ENCODE peak calls at places on chromosomes 6 and 20, in ten cellular contexts. One of them, this sample, is unnamed. For H3K36me3 and H3K4me1, the result is how much of the 10 kb centered on the place peaks cover.

GRCh38 chr6:168017629-168018028 is 20.2 kb downstream of the KIF25 start:
- DNase-seq in lower lobe of right lung: no peak
- DNase-seq in SK-N-SH: no peak
- DNase-seq in heart right ventricle: no peak
- DNase-seq in K562: no peak
- DNase-seq in thoracic aorta: no peak
- DNase-seq in endothelial cell of umbilical vein: no peak
- DNase-seq in left ventricle myocardium inferior: no peak
- DNase-seq in sigmoid colon: no peak
- DNase-seq in endodermal cell: no peak
- DNase-seq in this sample: no peak

GRCh38 chr6:137845460-137845859 is 21.6 kb upstream of the TNFAIP3 start:
- DNase-seq in lower lobe of right lung: no peak
- DNase-seq in SK-N-SH: no peak
- DNase-seq in heart right ventricle: no peak
- DNase-seq in K562: peak
- DNase-seq in thoracic aorta: no peak
- DNase-seq in endothelial cell of umbilical vein: no peak
- DNase-seq in left ventricle myocardium inferior: no peak
- DNase-seq in sigmoid colon: no peak
- DNase-seq in endodermal cell: no peak
- DNase-seq in this sample: no peak

GRCh38 chr20:18137412-18138265 is at the start of the genes KAT14 and PET117:
- DNase-seq in lower lobe of right lung: peak
- DNase-seq in SK-N-SH: peak
- DNase-seq in heart right ventricle: peak
- DNase-seq in K562: peak
- DNase-seq in thoracic aorta: peak
- DNase-seq in endothelial cell of umbilical vein: peak
- DNase-seq in left ventricle myocardium inferior: peak
- DNase-seq in sigmoid colon: peak
- DNase-seq in endodermal cell: peak
- DNase-seq in this sample: peak

GRCh38 chr20:1373614-1374013 is 19.2 kb downstream of the FKBP1A start:
- DNase-seq in lower lobe of right lung: no peak
- DNase-seq in SK-N-SH: no peak
- DNase-seq in heart right ventricle: peak
- DNase-seq in K562: no peak
- DNase-seq in thoracic aorta: no peak
- DNase-seq in endothelial cell of umbilical vein: peak
- DNase-seq in left ventricle myocardium inferior: no peak
- DNase-seq in sigmoid colon: no peak
- DNase-seq in endodermal cell: no peak
- DNase-seq in this sample: no peak

GRCh38 chr6:166771701-166772100 is 144.7 kb upstream of the RPS6KA2 start:
- DNase-seq in lower lobe of right lung: no peak
- DNase-seq in SK-N-SH: no peak
- DNase-seq in heart right ventricle: no peak
- DNase-seq in K562: no peak
- DNase-seq in thoracic aorta: no peak
- DNase-seq in endothelial cell of umbilical vein: no peak
- DNase-seq in left ventricle myocardium inferior: no peak
- DNase-seq in sigmoid colon: no peak
- DNase-seq in endodermal cell: peak
- DNase-seq in this sample: no peak

GRCh38 chr6:92577077-92577719 is 842.2 kb downstream of the EPHA7 start:
- DNase-seq in lower lobe of right lung: no peak
- DNase-seq in SK-N-SH: no peak
- DNase-seq in heart right ventricle: no peak
- DNase-seq in K562: no peak
- DNase-seq in thoracic aorta: no peak
- DNase-seq in endothelial cell of umbilical vein: peak
- DNase-seq in left ventricle myocardium inferior: no peak
- DNase-seq in sigmoid colon: no peak
- DNase-seq in endodermal cell: peak
- DNase-seq in this sample: no peak

GRCh38 chr6:70846207-70846835 is 110.5 kb downstream of the B3GAT2 start:
- DNase-seq in lower lobe of right lung: no peak
- DNase-seq in SK-N-SH: no peak
- DNase-seq in heart right ventricle: no peak
- DNase-seq in K562: no peak
- DNase-seq in thoracic aorta: no peak
- DNase-seq in endothelial cell of umbilical vein: no peak
- DNase-seq in left ventricle myocardium inferior: no peak
- DNase-seq in sigmoid colon: no peak
- DNase-seq in endodermal cell: no peak
- DNase-seq in this sample: no peak

GRCh38 chr6:7237653-7238190 is 75.3 kb downstream of the SSR1 start:
- DNase-seq in lower lobe of right lung: no peak
- DNase-seq in SK-N-SH: no peak
- DNase-seq in heart right ventricle: no peak
- DNase-seq in K562: no peak
- DNase-seq in thoracic aorta: no peak
- DNase-seq in endothelial cell of umbilical vein: no peak
- DNase-seq in left ventricle myocardium inferior: no peak
- DNase-seq in sigmoid colon: no peak
- DNase-seq in endodermal cell: peak
- DNase-seq in this sample: no peak

GRCh38 chr6:32195652-32195901 is 3.1 kb upstream of the GPSM3 start:
- DNase-seq in lower lobe of right lung: peak
- DNase-seq in SK-N-SH: peak
- DNase-seq in heart right ventricle: peak
- DNase-seq in K562: peak
- DNase-seq in thoracic aorta: peak
- DNase-seq in endothelial cell of umbilical vein: peak
- DNase-seq in left ventricle myocardium inferior: peak
- DNase-seq in sigmoid colon: peak
- DNase-seq in endodermal cell: peak
- DNase-seq in this sample: peak

GRCh38 chr6:32196682-32197616 is 4.5 kb upstream of the GPSM3 start:
- DNase-seq in lower lobe of right lung: no peak
- DNase-seq in SK-N-SH: peak
- DNase-seq in heart right ventricle: peak
- DNase-seq in K562: peak
- DNase-seq in thoracic aorta: no peak
- DNase-seq in endothelial cell of umbilical vein: peak
- DNase-seq in left ventricle myocardium inferior: peak
- DNase-seq in sigmoid colon: peak
- DNase-seq in endodermal cell: no peak
- DNase-seq in this sample: no peak

GRCh38 chr6:32194388-32194787 is 1.9 kb upstream of the GPSM3 start:
- DNase-seq in lower lobe of right lung: no peak
- DNase-seq in SK-N-SH: no peak
- DNase-seq in heart right ventricle: no peak
- DNase-seq in K562: no peak
- DNase-seq in thoracic aorta: no peak
- DNase-seq in endothelial cell of umbilical vein: no peak
- DNase-seq in left ventricle myocardium inferior: no peak
- DNase-seq in sigmoid colon: no peak
- DNase-seq in endodermal cell: no peak
- DNase-seq in this sample: no peak

GRCh38 chr6:32194825-32195651 is 2.6 kb upstream of the GPSM3 start:
- DNase-seq in lower lobe of right lung: no peak
- DNase-seq in SK-N-SH: peak
- DNase-seq in heart right ventricle: peak
- DNase-seq in K562: no peak
- DNase-seq in thoracic aorta: no peak
- DNase-seq in endothelial cell of umbilical vein: peak
- DNase-seq in left ventricle myocardium inferior: no peak
- DNase-seq in sigmoid colon: no peak
- DNase-seq in endodermal cell: peak
- DNase-seq in this sample: no peak

DNA sequence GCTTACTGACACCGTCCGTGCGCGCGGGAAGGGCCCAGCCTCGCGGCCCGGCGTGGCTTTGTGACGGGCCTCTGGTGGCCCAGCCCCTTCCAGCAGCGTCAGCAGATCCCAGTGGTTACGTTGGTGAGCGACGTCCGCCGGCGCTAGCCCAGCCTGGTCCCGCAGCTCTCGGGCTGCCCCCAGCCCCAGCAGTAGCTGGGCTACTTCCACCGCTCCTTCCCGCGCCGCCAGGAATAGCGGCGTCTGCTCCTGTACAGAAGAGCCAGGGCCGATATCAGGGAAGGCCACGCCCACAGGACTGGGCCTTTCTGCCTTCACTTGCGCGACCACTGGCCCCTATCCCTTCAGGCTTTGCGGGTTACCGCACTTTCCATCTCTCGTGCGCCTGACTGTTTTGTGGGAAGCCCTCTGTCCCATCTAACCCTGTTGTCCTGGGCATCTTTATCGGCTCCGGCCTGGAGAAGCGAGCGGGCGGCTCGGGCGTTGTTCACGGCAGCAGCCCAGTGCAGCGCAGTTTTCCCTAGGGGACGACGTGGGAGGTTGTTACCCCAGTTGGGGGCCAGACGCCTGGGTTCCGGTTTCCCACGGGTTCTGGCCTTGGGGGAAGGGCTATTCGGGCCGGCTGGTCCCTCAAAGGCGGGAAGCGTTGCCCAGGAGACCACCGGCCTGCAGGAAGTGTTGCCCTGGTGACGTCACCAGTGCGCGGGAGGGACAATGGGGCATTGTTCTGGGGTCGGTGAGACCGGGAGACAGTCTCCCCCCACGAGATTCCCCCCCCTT is 3.6 kb upstream of the GPSM3 start:
- DNase-seq in lower lobe of right lung: peak
- DNase-seq in SK-N-SH: peak
- DNase-seq in heart right ventricle: peak
- DNase-seq in K562: peak
- DNase-seq in thoracic aorta: peak
- DNase-seq in endothelial cell of umbilical vein: peak
- DNase-seq in left ventricle myocardium inferior: peak
- DNase-seq in sigmoid colon: peak
- DNase-seq in endodermal cell: peak
- DNase-seq in this sample: peak
- H3K4me3 ChIP-seq in lower lobe of right lung: peak
- H3K4me3 ChIP-seq in SK-N-SH: peak
- H3K4me3 ChIP-seq in heart right ventricle: peak
- H3K4me3 ChIP-seq in K562: peak
- H3K4me3 ChIP-seq in thoracic aorta: peak
- H3K4me3 ChIP-seq in endothelial cell of umbilical vein: peak
- H3K4me3 ChIP-seq in left ventricle myocardium inferior: peak
- H3K4me3 ChIP-seq in sigmoid colon: peak
- H3K4me3 ChIP-seq in endodermal cell: peak
- H3K4me3 ChIP-seq in this sample: peak

GRCh38 chr6:31884528-31885035 is 5.8 kb upstream of the SLC44A4 start:
- DNase-seq in lower lobe of right lung: no peak
- DNase-seq in SK-N-SH: peak
- DNase-seq in heart right ventricle: no peak
- DNase-seq in K562: no peak
- DNase-seq in thoracic aorta: no peak
- DNase-seq in endothelial cell of umbilical vein: no peak
- DNase-seq in left ventricle myocardium inferior: no peak
- DNase-seq in sigmoid colon: no peak
- DNase-seq in endodermal cell: no peak
- DNase-seq in this sample: no peak
- H3K36me3 ChIP-seq in lower lobe of right lung: half or more
- H3K36me3 ChIP-seq in SK-N-SH: under half
- H3K36me3 ChIP-seq in heart right ventricle: under half
- H3K36me3 ChIP-seq in K562: half or more
- H3K36me3 ChIP-seq in thoracic aorta: half or more
- H3K36me3 ChIP-seq in endothelial cell of umbilical vein: half or more
- H3K36me3 ChIP-seq in left ventricle myocardium inferior: half or more
- H3K36me3 ChIP-seq in sigmoid colon: half or more
- H3K36me3 ChIP-seq in endodermal cell: half or more
- H3K36me3 ChIP-seq in this sample: half or more

GRCh38 chr6:41575598-41575997 is 29.4 kb downstream of the FOXP4 start:
- DNase-seq in lower lobe of right lung: no peak
- DNase-seq in SK-N-SH: no peak
- DNase-seq in heart right ventricle: no peak
- DNase-seq in K562: no peak
- DNase-seq in thoracic aorta: no peak
- DNase-seq in endothelial cell of umbilical vein: no peak
- DNase-seq in left ventricle myocardium inferior: no peak
- DNase-seq in sigmoid colon: no peak
- DNase-seq in endodermal cell: no peak
- DNase-seq in this sample: no peak

GRCh38 chr6:41577865-41578713 is 31.9 kb downstream of the FOXP4 start:
- DNase-seq in lower lobe of right lung: no peak
- DNase-seq in SK-N-SH: peak
- DNase-seq in heart right ventricle: no peak
- DNase-seq in K562: peak
- DNase-seq in thoracic aorta: no peak
- DNase-seq in endothelial cell of umbilical vein: peak
- DNase-seq in left ventricle myocardium inferior: no peak
- DNase-seq in sigmoid colon: no peak
- DNase-seq in endodermal cell: peak
- DNase-seq in this sample: peak

GRCh38 chr6:41576667-41577066 is 30.5 kb downstream of the FOXP4 start:
- DNase-seq in lower lobe of right lung: no peak
- DNase-seq in SK-N-SH: no peak
- DNase-seq in heart right ventricle: no peak
- DNase-seq in K562: no peak
- DNase-seq in thoracic aorta: no peak
- DNase-seq in endothelial cell of umbilical vein: no peak
- DNase-seq in left ventricle myocardium inferior: no peak
- DNase-seq in sigmoid colon: no peak
- DNase-seq in endodermal cell: no peak
- DNase-seq in this sample: no peak

GRCh38 chr6:41578714-41579610 is 32.8 kb downstream of the FOXP4 start:
- DNase-seq in lower lobe of right lung: no peak
- DNase-seq in SK-N-SH: peak
- DNase-seq in heart right ventricle: no peak
- DNase-seq in K562: peak
- DNase-seq in thoracic aorta: no peak
- DNase-seq in endothelial cell of umbilical vein: no peak
- DNase-seq in left ventricle myocardium inferior: no peak
- DNase-seq in sigmoid colon: no peak
- DNase-seq in endodermal cell: peak
- DNase-seq in this sample: no peak

GRCh38 chr6:41577356-41577864 is 31.2 kb downstream of the FOXP4 start:
- DNase-seq in lower lobe of right lung: no peak
- DNase-seq in SK-N-SH: no peak
- DNase-seq in heart right ventricle: no peak
- DNase-seq in K562: no peak
- DNase-seq in thoracic aorta: no peak
- DNase-seq in endothelial cell of umbilical vein: no peak
- DNase-seq in left ventricle myocardium inferior: no peak
- DNase-seq in sigmoid colon: no peak
- DNase-seq in endodermal cell: no peak
- DNase-seq in this sample: no peak
- H3K4me1 ChIP-seq in lower lobe of right lung: under half
- H3K4me1 ChIP-seq in SK-N-SH: under half
- H3K4me1 ChIP-seq in heart right ventricle: under half
- H3K4me1 ChIP-seq in K562: under half
- H3K4me1 ChIP-seq in thoracic aorta: under half
- H3K4me1 ChIP-seq in endothelial cell of umbilical vein: under half
- H3K4me1 ChIP-seq in left ventricle myocardium inferior: half or more
- H3K4me1 ChIP-seq in sigmoid colon: under half
- H3K4me1 ChIP-seq in endodermal cell: under half
- H3K4me1 ChIP-seq in this sample: half or more

DNA sequence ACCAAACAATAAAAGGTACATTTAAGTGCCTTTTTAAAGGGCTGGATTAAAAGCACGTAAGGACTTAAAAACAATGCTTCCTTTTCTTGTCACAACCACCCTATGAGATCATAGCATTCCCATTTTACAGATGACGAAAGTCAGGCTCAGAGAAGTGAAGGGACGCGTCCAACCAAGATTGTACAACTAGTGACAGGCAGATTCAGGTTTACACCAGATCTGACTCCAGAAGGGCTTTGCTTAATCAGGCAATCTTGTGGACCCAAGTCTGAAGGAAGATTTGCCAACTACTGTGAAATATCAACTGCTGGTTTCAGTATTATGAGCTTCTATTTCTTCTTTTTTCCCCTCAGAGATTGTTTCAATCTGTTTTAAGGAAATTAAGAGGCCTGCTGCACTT is 876 bp downstream of the ENPP4 start:
- DNase-seq in lower lobe of right lung: no peak
- DNase-seq in SK-N-SH: no peak
- DNase-seq in heart right ventricle: no peak
- DNase-seq in K562: no peak
- DNase-seq in thoracic aorta: no peak
- DNase-seq in endothelial cell of umbilical vein: peak
- DNase-seq in left ventricle myocardium inferior: no peak
- DNase-seq in sigmoid colon: no peak
- DNase-seq in endodermal cell: no peak
- DNase-seq in this sample: no peak
- H3K4me3 ChIP-seq in lower lobe of right lung: peak
- H3K4me3 ChIP-seq in SK-N-SH: no peak
- H3K4me3 ChIP-seq in heart right ventricle: peak
- H3K4me3 ChIP-seq in K562: no peak
- H3K4me3 ChIP-seq in thoracic aorta: peak
- H3K4me3 ChIP-seq in endothelial cell of umbilical vein: no peak
- H3K4me3 ChIP-seq in left ventricle myocardium inferior: peak
- H3K4me3 ChIP-seq in sigmoid colon: peak
- H3K4me3 ChIP-seq in endodermal cell: peak
- H3K4me3 ChIP-seq in this sample: peak

This sample was measured in stomach.